ENCODE peak calls at places on chromosomes 12 and 14, in five cellular contexts. W, G, C, B and E are unnamed samples.
A peak's percentile ranks its signal among the peaks of the same experiment; 100 is the strongest.

GRCh38 chr14:53183611-53184010 is 30.5 kb upstream of the DDHD1 start:
- DNase-seq in C (no peak), G (peak; percentile 67), W (no peak), B (peak; percentile 13), E (no peak)

GRCh38 chr14:104326848-104327247 is 188.5 kb downstream of the KIF26A start:
- DNase-seq in W (no peak), G (no peak), C (no peak), B (no peak), E (no peak)

GRCh38 chr12:48813464-48814312 is 4.6 kb upstream of the CACNB3 start:
- DNase-seq in B (peak; percentile 54), G (no peak), C (no peak), W (no peak), E (no peak)

GRCh38 chr14:105067140-105067968 is 2.1 kb upstream of the GPR132 start:
- DNase-seq in G (peak; percentile 43), B (peak; percentile 56), W (no peak), C (peak; percentile 64), E (peak; percentile 57)

GRCh38 chr14:51458563-51458955 is 193.2 kb upstream of the FRMD6 start:
- DNase-seq in G (peak; percentile 60), C (no peak), B (peak; percentile 90), W (no peak), E (peak; percentile 83)

GRCh38 chr14:37056473-37056872 is 115.9 kb downstream of the SLC25A21 start:
- DNase-seq in W (no peak), B (peak; percentile 72), C (no peak), G (peak; percentile 71), E (peak; percentile 17)

GRCh38 chr12:29783773-29784666 is at the start of gene TMTC1:
- DNase-seq in G (peak; percentile 79), W (peak; percentile 65), B (peak; percentile 66), C (peak; percentile 76), E (peak; percentile 65)

GRCh38 chr12:39287409-39287808 is 155.5 kb downstream of the KIF21A start:
- DNase-seq in W (no peak), B (no peak), C (no peak), G (no peak), E (no peak)

GRCh38 chr12:57545809-57546437 is 1.1 kb downstream of the DCTN2 start:
- DNase-seq in G (no peak), B (no peak), W (no peak), C (peak; percentile 16), E (peak; percentile 84)

GRCh38 chr14:102222009-102222575 is 82.4 kb downstream of the WDR20 start:
- DNase-seq in G (no peak), C (no peak), B (no peak), W (no peak), E (no peak)

GRCh38 chr12:3127832-3128231 is 50.7 kb downstream of the TSPAN9 start:
- DNase-seq in C (no peak), B (peak; percentile 53), W (no peak), G (no peak), E (no peak)

GRCh38 chr14:23182372-23183014 is 967 bp downstream of the SLC7A8 start:
- DNase-seq in C (peak; percentile 82), B (no peak), W (no peak), G (peak; percentile 50), E (peak; percentile 33)

GRCh38 chr14:76729953-76730505 is 31.2 kb upstream of the VASH1 start:
- DNase-seq in B (peak; percentile 10), W (no peak), G (no peak), C (no peak), E (no peak)

GRCh38 chr14:98623806-98624430 is 648.1 kb downstream of the BCL11B start:
- DNase-seq in G (no peak), W (peak; percentile 79), B (no peak), C (no peak), E (no peak)